ENCODE peak calls at places on chromosomes 11 and 22, in four cellular contexts. One of them, this sample, is unnamed.

GRCh38 chr11:16857186-16857585 is 118.7 kb downstream of the C11orf58 start:
- DNase-seq in stimulated activated CD8-positive, alpha-beta memory T cell treated with anti-CD3 and anti-CD28 coated beads, Interleukin-4, amount 100 ng/mL, for 48 hours: no peak
- DNase-seq in astrocyte of the spinal cord: no peak
- DNase-seq in SK-N-SH: no peak
- DNase-seq in this sample: no peak

GRCh38 chr11:124676386-124676785 is 2.7 kb downstream of the SPA17 start:
- DNase-seq in stimulated activated CD8-positive, alpha-beta memory T cell treated with anti-CD3 and anti-CD28 coated beads, Interleukin-4, amount 100 ng/mL, for 48 hours: no peak
- DNase-seq in astrocyte of the spinal cord: no peak
- DNase-seq in SK-N-SH: no peak
- DNase-seq in this sample: no peak

GRCh38 chr11:2539761-2540520 is 95.1 kb downstream of the KCNQ1 start:
- DNase-seq in stimulated activated CD8-positive, alpha-beta memory T cell treated with anti-CD3 and anti-CD28 coated beads, Interleukin-4, amount 100 ng/mL, for 48 hours: no peak
- DNase-seq in astrocyte of the spinal cord: no peak
- DNase-seq in SK-N-SH: no peak
- DNase-seq in this sample: no peak

GRCh38 chr11:19848219-19848618 is 135.6 kb downstream of the NAV2 start:
- DNase-seq in stimulated activated CD8-positive, alpha-beta memory T cell treated with anti-CD3 and anti-CD28 coated beads, Interleukin-4, amount 100 ng/mL, for 48 hours: no peak
- DNase-seq in astrocyte of the spinal cord: no peak
- DNase-seq in SK-N-SH: no peak
- DNase-seq in this sample: no peak

GRCh38 chr11:79184285-79184684 is 256.5 kb downstream of the TENM4 start:
- DNase-seq in stimulated activated CD8-positive, alpha-beta memory T cell treated with anti-CD3 and anti-CD28 coated beads, Interleukin-4, amount 100 ng/mL, for 48 hours: no peak
- DNase-seq in astrocyte of the spinal cord: no peak
- DNase-seq in SK-N-SH: no peak
- DNase-seq in this sample: no peak

GRCh38 chr11:102546923-102547471 is 16.4 kb upstream of the MMP7 start:
- DNase-seq in stimulated activated CD8-positive, alpha-beta memory T cell treated with anti-CD3 and anti-CD28 coated beads, Interleukin-4, amount 100 ng/mL, for 48 hours: no peak
- DNase-seq in astrocyte of the spinal cord: no peak
- DNase-seq in SK-N-SH: no peak
- DNase-seq in this sample: no peak

GRCh38 chr11:123188508-123189165 is 6.4 kb downstream of the CLMP start:
- DNase-seq in stimulated activated CD8-positive, alpha-beta memory T cell treated with anti-CD3 and anti-CD28 coated beads, Interleukin-4, amount 100 ng/mL, for 48 hours: no peak
- DNase-seq in astrocyte of the spinal cord: peak; percentile 89
- DNase-seq in SK-N-SH: no peak
- DNase-seq in this sample: no peak

GRCh38 chr11:82906236-82906635 is 4.7 kb downstream of the DDIAS start:
- DNase-seq in stimulated activated CD8-positive, alpha-beta memory T cell treated with anti-CD3 and anti-CD28 coated beads, Interleukin-4, amount 100 ng/mL, for 48 hours: no peak
- DNase-seq in astrocyte of the spinal cord: peak; percentile 55
- DNase-seq in SK-N-SH: no peak
- DNase-seq in this sample: no peak

GRCh38 chr11:47148903-47149535 is 27.7 kb downstream of the ARFGAP2 start:
- DNase-seq in stimulated activated CD8-positive, alpha-beta memory T cell treated with anti-CD3 and anti-CD28 coated beads, Interleukin-4, amount 100 ng/mL, for 48 hours: no peak
- DNase-seq in astrocyte of the spinal cord: no peak
- DNase-seq in SK-N-SH: no peak
- DNase-seq in this sample: no peak

GRCh38 chr11:127649958-127650357 is 649.4 kb upstream of the KIRREL3 start:
- DNase-seq in stimulated activated CD8-positive, alpha-beta memory T cell treated with anti-CD3 and anti-CD28 coated beads, Interleukin-4, amount 100 ng/mL, for 48 hours: no peak
- DNase-seq in astrocyte of the spinal cord: no peak
- DNase-seq in SK-N-SH: no peak
- DNase-seq in this sample: no peak

GRCh38 chr11:1310315-1310687 is 869 bp upstream of the TOLLIP start:
- DNase-seq in stimulated activated CD8-positive, alpha-beta memory T cell treated with anti-CD3 and anti-CD28 coated beads, Interleukin-4, amount 100 ng/mL, for 48 hours: no peak
- DNase-seq in astrocyte of the spinal cord: peak; percentile 9
- DNase-seq in SK-N-SH: no peak
- DNase-seq in this sample: no peak

GRCh38 chr11:65502274-65502851 is 3.5 kb downstream of the MALAT1 start:
- DNase-seq in stimulated activated CD8-positive, alpha-beta memory T cell treated with anti-CD3 and anti-CD28 coated beads, Interleukin-4, amount 100 ng/mL, for 48 hours: no peak
- DNase-seq in astrocyte of the spinal cord: peak; percentile 75
- DNase-seq in SK-N-SH: no peak
- DNase-seq in this sample: no peak

GRCh38 chr11:129023968-129024676 is 81.5 kb upstream of the TP53AIP1 start:
- DNase-seq in stimulated activated CD8-positive, alpha-beta memory T cell treated with anti-CD3 and anti-CD28 coated beads, Interleukin-4, amount 100 ng/mL, for 48 hours: no peak
- DNase-seq in astrocyte of the spinal cord: peak; percentile 38
- DNase-seq in SK-N-SH: no peak
- DNase-seq in this sample: peak; percentile 76

GRCh38 chr11:113103932-113104331 is 142.7 kb downstream of the NCAM1 start:
- DNase-seq in stimulated activated CD8-positive, alpha-beta memory T cell treated with anti-CD3 and anti-CD28 coated beads, Interleukin-4, amount 100 ng/mL, for 48 hours: no peak
- DNase-seq in astrocyte of the spinal cord: no peak
- DNase-seq in SK-N-SH: no peak
- DNase-seq in this sample: no peak

GRCh38 chr11:83510530-83511449 is 224.6 kb upstream of the CCDC90B start:
- DNase-seq in stimulated activated CD8-positive, alpha-beta memory T cell treated with anti-CD3 and anti-CD28 coated beads, Interleukin-4, amount 100 ng/mL, for 48 hours: no peak
- DNase-seq in astrocyte of the spinal cord: no peak
- DNase-seq in SK-N-SH: no peak
- DNase-seq in this sample: no peak

GRCh38 chr11:33802414-33802950 is 28.2 kb upstream of the FBXO3 start:
- DNase-seq in stimulated activated CD8-positive, alpha-beta memory T cell treated with anti-CD3 and anti-CD28 coated beads, Interleukin-4, amount 100 ng/mL, for 48 hours: peak; percentile 47
- DNase-seq in astrocyte of the spinal cord: peak; percentile 92
- DNase-seq in SK-N-SH: peak; percentile 72
- DNase-seq in this sample: peak; percentile 84

GRCh38 chr11:61071880-61072279 is 30.4 kb upstream of the CD5 start:
- DNase-seq in stimulated activated CD8-positive, alpha-beta memory T cell treated with anti-CD3 and anti-CD28 coated beads, Interleukin-4, amount 100 ng/mL, for 48 hours: no peak
- DNase-seq in astrocyte of the spinal cord: peak; percentile 2
- DNase-seq in SK-N-SH: no peak
- DNase-seq in this sample: no peak

GRCh38 chr11:93000511-93001476 is 31.3 kb downstream of the MTNR1B start:
- DNase-seq in stimulated activated CD8-positive, alpha-beta memory T cell treated with anti-CD3 and anti-CD28 coated beads, Interleukin-4, amount 100 ng/mL, for 48 hours: no peak
- DNase-seq in astrocyte of the spinal cord: peak; percentile 75
- DNase-seq in SK-N-SH: peak; percentile 50
- DNase-seq in this sample: no peak

GRCh38 chr11:34475656-34476055 is 36.9 kb downstream of the CAT start:
- DNase-seq in stimulated activated CD8-positive, alpha-beta memory T cell treated with anti-CD3 and anti-CD28 coated beads, Interleukin-4, amount 100 ng/mL, for 48 hours: no peak
- DNase-seq in astrocyte of the spinal cord: no peak
- DNase-seq in SK-N-SH: no peak
- DNase-seq in this sample: no peak

GRCh38 chr11:73325036-73325981 is 17.2 kb downstream of the ARHGEF17 start:
- DNase-seq in stimulated activated CD8-positive, alpha-beta memory T cell treated with anti-CD3 and anti-CD28 coated beads, Interleukin-4, amount 100 ng/mL, for 48 hours: no peak
- DNase-seq in astrocyte of the spinal cord: no peak
- DNase-seq in SK-N-SH: peak; percentile 84
- DNase-seq in this sample: peak; percentile 69

GRCh38 chr22:33202455-33202854 is 144.3 kb upstream of the SYN3 start:
- DNase-seq in stimulated activated CD8-positive, alpha-beta memory T cell treated with anti-CD3 and anti-CD28 coated beads, Interleukin-4, amount 100 ng/mL, for 48 hours: no peak
- DNase-seq in astrocyte of the spinal cord: no peak
- DNase-seq in SK-N-SH: no peak
- DNase-seq in this sample: no peak

GRCh38 chr22:31268281-31268680 is 24.0 kb downstream of the PIK3IP1 start:
- DNase-seq in stimulated activated CD8-positive, alpha-beta memory T cell treated with anti-CD3 and anti-CD28 coated beads, Interleukin-4, amount 100 ng/mL, for 48 hours: no peak
- DNase-seq in astrocyte of the spinal cord: no peak
- DNase-seq in SK-N-SH: no peak
- DNase-seq in this sample: no peak

GRCh38 chr11:18743900-18744514 is 18.0 kb upstream of the IGSF22 start:
- DNase-seq in stimulated activated CD8-positive, alpha-beta memory T cell treated with anti-CD3 and anti-CD28 coated beads, Interleukin-4, amount 100 ng/mL, for 48 hours: no peak
- DNase-seq in astrocyte of the spinal cord: no peak
- DNase-seq in SK-N-SH: no peak
- DNase-seq in this sample: no peak

GRCh38 chr11:94678901-94679300 is 89.3 kb upstream of the AMOTL1 start:
- DNase-seq in stimulated activated CD8-positive, alpha-beta memory T cell treated with anti-CD3 and anti-CD28 coated beads, Interleukin-4, amount 100 ng/mL, for 48 hours: no peak
- DNase-seq in astrocyte of the spinal cord: no peak
- DNase-seq in SK-N-SH: no peak
- DNase-seq in this sample: no peak

GRCh38 chr11:2303627-2304155 is 1.9 kb downstream of the TSPAN32 start:
- DNase-seq in stimulated activated CD8-positive, alpha-beta memory T cell treated with anti-CD3 and anti-CD28 coated beads, Interleukin-4, amount 100 ng/mL, for 48 hours: no peak
- DNase-seq in astrocyte of the spinal cord: no peak
- DNase-seq in SK-N-SH: peak; percentile 74
- DNase-seq in this sample: peak; percentile 9

GRCh38 chr11:66073669-66074068 is 3.6 kb downstream of the PACS1 start:
- DNase-seq in stimulated activated CD8-positive, alpha-beta memory T cell treated with anti-CD3 and anti-CD28 coated beads, Interleukin-4, amount 100 ng/mL, for 48 hours: no peak
- DNase-seq in astrocyte of the spinal cord: no peak
- DNase-seq in SK-N-SH: no peak
- DNase-seq in this sample: no peak

GRCh38 chr11:18245396-18245795 is 3.1 kb downstream of the SAA2 start:
- DNase-seq in stimulated activated CD8-positive, alpha-beta memory T cell treated with anti-CD3 and anti-CD28 coated beads, Interleukin-4, amount 100 ng/mL, for 48 hours: no peak
- DNase-seq in astrocyte of the spinal cord: no peak
- DNase-seq in SK-N-SH: no peak
- DNase-seq in this sample: no peak

GRCh38 chr11:68014157-68014965 is 4.2 kb downstream of the ALDH3B1 start:
- DNase-seq in stimulated activated CD8-positive, alpha-beta memory T cell treated with anti-CD3 and anti-CD28 coated beads, Interleukin-4, amount 100 ng/mL, for 48 hours: no peak
- DNase-seq in astrocyte of the spinal cord: peak; percentile 79
- DNase-seq in SK-N-SH: no peak
- DNase-seq in this sample: no peak

GRCh38 chr22:22786301-22787115 is 101.1 kb upstream of the IGLL5 start:
- DNase-seq in stimulated activated CD8-positive, alpha-beta memory T cell treated with anti-CD3 and anti-CD28 coated beads, Interleukin-4, amount 100 ng/mL, for 48 hours: no peak
- DNase-seq in astrocyte of the spinal cord: no peak
- DNase-seq in SK-N-SH: no peak
- DNase-seq in this sample: no peak

GRCh38 chr11:126518130-126518995 is 162.9 kb downstream of the ST3GAL4 start:
- DNase-seq in stimulated activated CD8-positive, alpha-beta memory T cell treated with anti-CD3 and anti-CD28 coated beads, Interleukin-4, amount 100 ng/mL, for 48 hours: no peak
- DNase-seq in astrocyte of the spinal cord: no peak
- DNase-seq in SK-N-SH: peak; percentile 81
- DNase-seq in this sample: no peak

GRCh38 chr11:96173424-96173823 is 169.6 kb downstream of the MAML2 start:
- DNase-seq in stimulated activated CD8-positive, alpha-beta memory T cell treated with anti-CD3 and anti-CD28 coated beads, Interleukin-4, amount 100 ng/mL, for 48 hours: no peak
- DNase-seq in astrocyte of the spinal cord: no peak
- DNase-seq in SK-N-SH: no peak
- DNase-seq in this sample: no peak

GRCh38 chr11:106031210-106031845 is 9.3 kb upstream of the MSANTD4 start:
- DNase-seq in stimulated activated CD8-positive, alpha-beta memory T cell treated with anti-CD3 and anti-CD28 coated beads, Interleukin-4, amount 100 ng/mL, for 48 hours: no peak
- DNase-seq in astrocyte of the spinal cord: no peak
- DNase-seq in SK-N-SH: no peak
- DNase-seq in this sample: no peak

GRCh38 chr22:49366437-49366836 is 461.2 kb downstream of the BRD1 start:
- DNase-seq in stimulated activated CD8-positive, alpha-beta memory T cell treated with anti-CD3 and anti-CD28 coated beads, Interleukin-4, amount 100 ng/mL, for 48 hours: no peak
- DNase-seq in astrocyte of the spinal cord: no peak
- DNase-seq in SK-N-SH: no peak
- DNase-seq in this sample: peak; percentile 12

This sample was measured in D341Med.